ENCODE peak calls at places on chromosomes 7 and 10, in eight cellular contexts. J is ovary; K is HCT116; T is hepatocyte; P is CD8-positive, alpha-beta T cell; L is right lobe of liver; V is CD4-positive, alpha-beta T cell; R is AG04450. A is an unnamed sample.

GRCh38 chr10:79178614-79179403 is 110.0 kb downstream of the ZMIZ1 start:
- DNase-seq in J (peak), K (no peak), T (peak), P (no peak), L (no peak), V (no peak), R (peak), A (no peak)

GRCh38 chr7:102313997-102314780 is 27.5 kb downstream of the SH2B2 start:
- DNase-seq in J (no peak), K (no peak), T (no peak), P (no peak), L (no peak), V (no peak), R (no peak), A (no peak)

GRCh38 chr10:32713560-32713959 is 244.5 kb downstream of the ITGB1 start:
- DNase-seq in J (no peak), K (no peak), T (no peak), P (no peak), L (no peak), V (no peak), R (no peak), A (no peak)

GRCh38 chr7:99325597-99326407 is at the start of gene ARPC1A:
- DNase-seq in J (peak), K (peak), T (peak), P (peak), L (peak), V (peak), R (peak), A (peak)

GRCh38 chr10:69515699-69516547 is 57.3 kb downstream of the NEUROG3 start:
- DNase-seq in J (no peak), K (peak), T (peak), P (peak), L (peak), V (peak), R (peak), A (peak)

GRCh38 chr7:56287429-56288138 is 171.4 kb upstream of the NUPR2 start:
- DNase-seq in J (no peak), K (no peak), T (no peak), P (no peak), L (peak), V (no peak), R (no peak), A (no peak)

GRCh38 chr7:29607889-29608288 is 44.3 kb downstream of the PRR15 start:
- DNase-seq in J (no peak), K (no peak), T (peak), P (no peak), L (no peak), V (no peak), R (no peak), A (no peak)

GRCh38 chr10:104650072-104650471 is 9.0 kb downstream of the SORCS3 start:
- DNase-seq in J (no peak), K (no peak), T (peak), P (no peak), L (no peak), V (no peak), R (no peak), A (no peak)

GRCh38 chr10:8130973-8131911 is 76.8 kb downstream of the GATA3 start:
- DNase-seq in J (no peak), K (peak), T (no peak), P (no peak), L (no peak), V (no peak), R (no peak), A (no peak)

GRCh38 chr10:130363051-130363450 is 226.9 kb downstream of the GLRX3 start:
- DNase-seq in J (no peak), K (no peak), T (no peak), P (no peak), L (no peak), V (no peak), R (no peak), A (no peak)

GRCh38 chr7:74306737-74307469 is 17.7 kb downstream of the CLIP2 start:
- DNase-seq in J (peak), K (no peak), T (no peak), P (no peak), L (no peak), V (no peak), R (no peak), A (no peak)

GRCh38 chr7:140604760-140605159 is 35.9 kb downstream of the DENND2A start:
- DNase-seq in J (no peak), K (no peak), T (no peak), P (no peak), L (no peak), V (no peak), R (peak), A (no peak)

GRCh38 chr7:39271386-39271785 is 293.7 kb downstream of the POU6F2 start:
- DNase-seq in J (no peak), K (no peak), T (peak), P (no peak), L (no peak), V (no peak), R (no peak), A (no peak)

GRCh38 chr7:40815512-40815911 is 680.7 kb downstream of the SUGCT start:
- DNase-seq in J (no peak), K (no peak), T (no peak), P (no peak), L (no peak), V (no peak), R (peak), A (no peak)

GRCh38 chr7:75953918-75954317 is 39.0 kb downstream of the POR start:
- DNase-seq in J (no peak), K (no peak), T (no peak), P (no peak), L (no peak), V (no peak), R (no peak), A (no peak)

DNA sequence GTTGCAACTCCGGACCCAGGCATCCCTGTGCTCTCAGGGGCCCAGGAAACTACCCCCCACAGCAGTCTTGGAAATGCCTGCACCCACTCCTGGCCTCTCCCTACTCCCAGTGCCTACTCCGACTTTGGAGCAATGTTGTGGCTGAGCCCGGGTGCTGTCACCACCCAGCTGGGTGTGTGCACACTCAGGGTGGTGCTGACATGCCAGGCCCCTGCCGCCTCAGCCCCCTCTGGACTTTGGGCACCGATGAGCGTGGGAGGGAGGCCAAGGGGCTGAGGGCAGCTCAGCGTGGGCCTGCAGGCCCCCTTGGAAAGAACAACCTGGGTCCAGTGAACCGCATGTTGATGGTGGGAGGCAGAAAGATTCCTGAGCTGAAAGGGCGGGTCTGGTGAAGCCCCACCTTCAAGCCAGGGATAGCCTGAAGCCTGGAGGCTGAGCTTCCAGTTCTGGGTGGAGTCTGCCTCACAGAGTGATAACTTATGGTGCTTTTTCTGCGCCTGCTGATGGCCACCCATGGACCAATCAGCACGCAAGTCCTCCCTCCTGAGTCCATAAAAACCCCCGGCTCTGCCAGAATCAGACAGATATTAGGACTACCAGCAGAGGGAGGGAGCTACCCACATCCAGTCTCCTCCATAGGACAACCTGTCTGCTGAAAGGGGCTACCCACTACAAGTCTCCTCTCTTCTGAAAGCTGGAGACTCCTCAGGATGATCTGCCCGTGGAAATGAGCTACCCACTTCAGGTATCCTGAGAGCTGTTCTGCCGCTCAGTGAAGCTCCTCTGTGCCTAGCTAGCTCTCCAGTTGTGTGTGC is 380.4 kb upstream of the SORCS1 start:
- DNase-seq in J (no peak), K (no peak), T (no peak), P (no peak), L (no peak), V (no peak), R (no peak), A (no peak)
- H3K27ac ChIP-seq in J (no peak), K (no peak), T (no peak), P (no peak), L (no peak), V (no peak), R (no peak), A (peak)

DNA sequence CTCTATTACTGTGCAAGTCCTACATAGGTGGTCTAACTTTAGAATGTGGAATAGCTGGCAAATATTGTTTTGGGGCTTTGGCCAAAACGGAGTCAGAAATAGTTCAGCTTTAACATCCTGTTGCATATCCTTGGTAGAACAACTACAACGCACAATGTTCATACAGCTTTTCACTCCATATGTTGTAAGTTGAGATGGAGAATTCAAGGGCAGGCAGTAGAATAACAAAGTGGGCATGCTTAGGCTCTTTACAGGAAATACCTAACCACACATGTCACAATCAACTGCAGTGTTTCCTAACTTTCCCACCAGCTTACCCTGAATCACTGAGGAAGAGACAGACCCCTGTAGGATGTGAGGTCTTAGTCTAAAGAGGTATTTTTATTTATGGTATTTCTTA is 122.3 kb downstream of the PPP1R3A start:
- DNase-seq in J (no peak), K (no peak), T (no peak), P (no peak), L (no peak), V (no peak), R (peak), A (no peak)
- H3K27ac ChIP-seq in J (no peak), K (no peak), T (no peak), P (no peak), L (no peak), V (no peak), R (peak), A (peak)

DNA sequence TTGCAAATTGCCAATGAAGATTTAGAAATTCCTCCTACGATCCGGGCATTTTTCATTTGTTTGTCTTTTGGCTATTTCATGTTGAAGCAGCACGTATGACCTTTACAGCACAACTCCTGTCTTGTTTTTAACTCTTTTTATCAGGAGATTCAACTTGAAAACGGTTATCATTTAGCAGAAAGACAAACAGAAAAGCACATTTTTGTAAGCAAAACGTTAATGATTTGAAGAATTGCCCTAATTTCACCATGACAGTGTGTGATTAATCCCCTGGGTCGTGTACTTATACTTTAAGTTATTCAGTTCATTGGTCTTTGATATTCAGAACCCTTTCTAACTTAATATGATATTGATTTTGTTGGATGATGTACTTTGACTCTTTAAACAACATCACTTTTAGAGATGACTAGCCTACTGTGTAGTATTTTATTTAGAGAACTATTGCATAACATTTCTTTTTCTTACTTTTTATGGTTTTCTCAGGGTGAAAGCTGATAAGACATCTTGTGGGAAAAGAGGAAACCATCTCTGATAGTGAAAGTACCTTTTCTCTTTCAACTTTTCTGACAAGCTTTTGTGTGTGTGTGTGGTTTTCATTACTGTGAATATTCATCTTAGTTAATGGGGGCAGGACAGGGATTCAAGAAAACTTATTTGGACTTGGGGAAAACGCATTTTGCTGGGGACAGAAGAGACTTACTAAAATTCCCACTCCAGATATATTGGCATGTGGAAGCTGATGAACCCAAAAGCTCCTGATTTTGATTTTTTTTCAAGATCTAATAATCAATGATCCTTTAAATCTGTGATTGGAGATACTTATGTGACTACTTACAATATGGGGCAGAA is 8.1 kb downstream of the HHEX start:
- DNase-seq in J (no peak), K (no peak), T (no peak), P (no peak), L (no peak), V (no peak), R (no peak), A (no peak)
- H3K27ac ChIP-seq in J (no peak), K (no peak), T (no peak), P (no peak), L (peak), V (no peak), R (no peak), A (no peak)

GRCh38 chr10:96850113-96850512 is 18.0 kb downstream of the LCOR start:
- DNase-seq in J (no peak), K (no peak), T (no peak), P (no peak), L (no peak), V (no peak), R (no peak), A (no peak)

GRCh38 chr10:96846926-96847325 is 14.8 kb downstream of the LCOR start:
- DNase-seq in J (no peak), K (no peak), T (no peak), P (no peak), L (no peak), V (no peak), R (no peak), A (no peak)

GRCh38 chr10:96850825-96851224 is 18.7 kb downstream of the LCOR start:
- DNase-seq in J (no peak), K (no peak), T (peak), P (no peak), L (no peak), V (no peak), R (peak), A (no peak)

GRCh38 chr10:96846395-96846794 is 14.3 kb downstream of the LCOR start:
- DNase-seq in J (no peak), K (no peak), T (no peak), P (no peak), L (no peak), V (no peak), R (no peak), A (no peak)

DNA sequence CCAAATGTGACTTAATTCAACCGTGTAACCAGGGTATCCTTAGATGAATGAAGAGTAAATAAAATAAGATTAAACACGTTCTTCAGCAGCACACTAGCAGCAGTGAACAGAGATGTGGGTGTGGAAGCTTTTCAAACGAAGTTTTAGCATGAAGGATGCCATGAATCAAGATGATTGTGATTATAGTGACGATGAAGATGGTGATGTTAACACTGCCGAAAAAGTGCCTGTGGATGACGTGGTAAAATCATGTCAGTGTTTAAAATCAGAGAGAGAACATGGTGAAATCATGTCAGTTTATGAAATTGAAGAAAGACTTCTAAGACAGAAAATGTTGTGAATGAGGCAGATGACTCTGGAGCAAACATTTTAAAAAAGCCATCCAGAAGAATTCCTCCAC is 19.2 kb downstream of the LCOR start:
- DNase-seq in J (no peak), K (no peak), T (no peak), P (no peak), L (no peak), V (no peak), R (no peak), A (no peak)
- H3K27ac ChIP-seq in J (no peak), K (no peak), T (peak), P (no peak), L (no peak), V (no peak), R (peak), A (peak)

GRCh38 chr10:18473424-18474110 is 177.8 kb downstream of the NSUN6 start:
- DNase-seq in J (peak), K (no peak), T (peak), P (no peak), L (no peak), V (no peak), R (peak), A (no peak)
- H3K27ac ChIP-seq in J (no peak), K (no peak), T (no peak), P (no peak), L (no peak), V (no peak), R (no peak), A (no peak)

GRCh38 chr7:150567846-150568245 is 656 bp downstream of the GIMAP4 start:
- DNase-seq in J (no peak), K (no peak), T (no peak), P (no peak), L (no peak), V (no peak), R (no peak), A (no peak)

GRCh38 chr7:150566572-150566971 is 618 bp upstream of the GIMAP4 start:
- DNase-seq in J (no peak), K (no peak), T (no peak), P (no peak), L (no peak), V (no peak), R (no peak), A (no peak)

GRCh38 chr7:150566123-150566522 is 1.1 kb upstream of the GIMAP4 start:
- DNase-seq in J (no peak), K (no peak), T (no peak), P (no peak), L (no peak), V (no peak), R (no peak), A (no peak)

GRCh38 chr7:150568714-150569113 is 1.5 kb downstream of the GIMAP4 start:
- DNase-seq in J (no peak), K (no peak), T (no peak), P (peak), L (no peak), V (peak), R (no peak), A (no peak)

DNA sequence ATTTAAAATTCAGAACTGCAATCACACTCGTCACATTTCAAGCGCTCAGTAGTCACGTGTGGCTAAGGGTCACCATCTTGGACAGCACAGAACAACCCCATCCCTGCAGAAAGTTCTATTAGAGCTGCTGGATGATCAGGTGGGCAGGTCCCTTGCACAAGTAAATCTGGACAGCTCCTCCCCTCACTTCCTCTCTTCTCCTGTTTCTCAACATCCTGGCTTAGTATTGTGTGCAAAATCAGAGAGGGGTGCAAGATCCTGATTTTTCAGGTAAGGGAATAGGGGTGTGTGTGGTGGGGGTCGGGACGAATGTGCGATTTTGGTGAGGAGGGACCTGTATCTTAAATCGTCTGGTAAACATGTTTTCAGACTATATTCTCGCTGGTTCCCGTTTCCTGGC is at the start of gene GIMAP4:
- DNase-seq in J (no peak), K (no peak), T (no peak), P (no peak), L (no peak), V (no peak), R (no peak), A (no peak)
- H3K27ac ChIP-seq in J (no peak), K (no peak), T (no peak), P (peak), L (peak), V (peak), R (no peak), A (no peak)

GRCh38 chr10:15097011-15097812 is at the start of gene RPP38:
- DNase-seq in J (peak), K (peak), T (peak), P (peak), L (peak), V (peak), R (peak), A (peak)

GRCh38 chr10:15096661-15097010 is 519 bp upstream of the RPP38 start:
- DNase-seq in J (no peak), K (no peak), T (no peak), P (no peak), L (no peak), V (no peak), R (no peak), A (no peak)

GRCh38 chr10:15092855-15093408 is 4.2 kb upstream of the RPP38 start:
- DNase-seq in J (no peak), K (no peak), T (no peak), P (no peak), L (no peak), V (no peak), R (no peak), A (no peak)

GRCh38 chr10:15088428-15089261 is at the start of gene ACBD7:
- DNase-seq in J (peak), K (peak), T (peak), P (peak), L (peak), V (peak), R (peak), A (peak)

DNA sequence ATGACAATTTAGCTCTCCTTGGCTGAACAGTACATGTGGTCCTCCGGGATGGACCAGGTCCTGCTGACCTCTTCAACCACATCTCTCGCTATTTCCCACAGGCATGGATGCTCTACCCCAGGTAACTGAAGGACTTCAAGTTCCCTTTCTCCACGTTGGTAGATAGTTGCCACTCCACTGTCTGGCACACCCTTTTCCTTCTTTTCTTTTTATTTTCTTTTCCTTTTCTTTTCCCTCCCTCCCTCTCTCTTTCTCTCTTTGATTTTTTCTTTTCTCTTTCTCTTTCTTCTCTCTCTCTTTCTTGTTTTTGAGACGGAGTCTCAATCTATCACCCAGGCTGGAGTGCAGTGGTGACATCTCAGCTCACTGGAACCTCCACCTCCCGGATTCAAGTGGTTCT is 2.8 kb upstream of the ACBD7 start:
- DNase-seq in J (no peak), K (no peak), T (no peak), P (no peak), L (no peak), V (no peak), R (no peak), A (no peak)
- H3K27ac ChIP-seq in J (no peak), K (no peak), T (no peak), P (no peak), L (no peak), V (no peak), R (no peak), A (no peak)

GRCh38 chr7:92250603-92251002 is 4.8 kb downstream of the ANKIB1 start:
- DNase-seq in J (no peak), K (no peak), T (no peak), P (no peak), L (no peak), V (no peak), R (no peak), A (no peak)
- H3K27ac ChIP-seq in J (no peak), K (no peak), T (no peak), P (no peak), L (no peak), V (no peak), R (no peak), A (no peak)

DNA sequence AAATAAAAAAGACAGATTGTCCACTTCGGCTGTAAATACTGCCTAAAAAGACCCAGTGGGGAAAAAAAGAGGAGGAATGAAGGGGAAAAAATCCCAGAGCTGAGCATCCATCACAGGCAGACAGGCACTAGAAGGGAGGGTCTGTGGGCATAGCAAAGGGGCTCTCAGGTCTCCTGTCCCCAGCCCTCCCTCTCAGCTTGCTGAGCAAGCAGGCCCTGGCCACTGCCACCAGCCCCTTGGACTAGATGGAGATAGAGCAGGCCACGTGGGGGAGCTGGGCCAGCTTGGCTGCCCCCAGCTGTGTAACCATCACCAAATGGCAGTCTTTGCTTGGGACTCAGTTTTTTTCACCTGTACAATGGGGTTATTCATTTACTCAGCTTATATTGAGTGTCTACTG is 141.6 kb upstream of the UNC5B start:
- DNase-seq in J (no peak), K (no peak), T (no peak), P (no peak), L (no peak), V (no peak), R (no peak), A (no peak)
- H3K27ac ChIP-seq in J (no peak), K (no peak), T (no peak), P (no peak), L (no peak), V (no peak), R (no peak), A (no peak)